ENCODE peak calls at places on chromosome 19, in eight cellular contexts. G is type B pancreatic cell; M is CD8-positive, alpha-beta T cell; F is AG09309; Z is uterus; A is AG04450; K is breast epithelium; I is kidney epithelial cell. W is an unnamed sample.

GRCh38 chr19:45958763-45959516 is 14.7 kb downstream of the NOVA2 start:
- DNase-seq in G (no peak), M (no peak), F (no peak), Z (no peak), A (no peak), K (no peak), I (no peak), W (no peak)

GRCh38 chr19:1384478-1385110 is 887 bp downstream of the NDUFS7 start:
- DNase-seq in G (no peak), M (no peak), F (no peak), Z (no peak), A (no peak), K (no peak), I (no peak), W (no peak)

GRCh38 chr19:35013047-35013819 is 13.1 kb downstream of the GRAMD1A start:
- DNase-seq in G (peak), M (peak), F (no peak), Z (peak), A (no peak), K (no peak), I (no peak), W (peak)

GRCh38 chr19:15265849-15266248 is 33.6 kb upstream of the EPHX3 start:
- DNase-seq in G (no peak), M (no peak), F (peak), Z (peak), A (peak), K (peak), I (peak), W (no peak)

GRCh38 chr19:55579766-55580621 is 654 bp downstream of the ZNF579 start:
- DNase-seq in G (no peak), M (no peak), F (no peak), Z (no peak), A (no peak), K (no peak), I (no peak), W (no peak)

GRCh38 chr19:440391-441212 is 20.2 kb downstream of the SHC2 start:
- DNase-seq in G (no peak), M (no peak), F (no peak), Z (no peak), A (no peak), K (no peak), I (no peak), W (no peak)

GRCh38 chr19:29873024-29873800 is 61.4 kb downstream of the CCNE1 start:
- DNase-seq in G (peak), M (peak), F (no peak), Z (peak), A (no peak), K (no peak), I (no peak), W (peak)

GRCh38 chr19:55255618-55256423 is 3.0 kb downstream of the PPP6R1 start:
- DNase-seq in G (no peak), M (peak), F (no peak), Z (no peak), A (no peak), K (no peak), I (no peak), W (no peak)

GRCh38 chr19:50008532-50008931 is 16.6 kb downstream of the VRK3 start:
- DNase-seq in G (no peak), M (no peak), F (no peak), Z (no peak), A (no peak), K (no peak), I (no peak), W (no peak)

GRCh38 chr19:16457195-16457953 is 14.4 kb downstream of the EPS15L1 start:
- DNase-seq in G (no peak), M (no peak), F (no peak), Z (peak), A (no peak), K (no peak), I (no peak), W (no peak)

GRCh38 chr19:1247747-1248453 is 483 bp upstream of the MIDN start:
- DNase-seq in G (no peak), M (peak), F (no peak), Z (peak), A (no peak), K (no peak), I (no peak), W (no peak)

GRCh38 chr19:38912600-38913514 is 871 bp upstream of the CCER2 start:
- DNase-seq in G (no peak), M (no peak), F (no peak), Z (no peak), A (no peak), K (no peak), I (no peak), W (no peak)

GRCh38 chr19:29119582-29119981 is 93.4 kb downstream of the UQCRFS1 start:
- DNase-seq in G (no peak), M (no peak), F (no peak), Z (no peak), A (no peak), K (no peak), I (no peak), W (no peak)

GRCh38 chr19:30116530-30116929 is 174.5 kb downstream of the URI1 start:
- DNase-seq in G (no peak), M (no peak), F (no peak), Z (no peak), A (no peak), K (no peak), I (no peak), W (no peak)

GRCh38 chr19:56222901-56223300 is 20.8 kb downstream of the ZSCAN5C start:
- DNase-seq in G (no peak), M (no peak), F (no peak), Z (no peak), A (no peak), K (no peak), I (no peak), W (no peak)

GRCh38 chr19:29013325-29013724 is 199.6 kb downstream of the UQCRFS1 start:
- DNase-seq in G (no peak), M (no peak), F (no peak), Z (no peak), A (no peak), K (no peak), I (no peak), W (no peak)

GRCh38 chr19:43525836-43526771 is 897 bp downstream of the ETHE1 start:
- DNase-seq in G (no peak), M (no peak), F (no peak), Z (no peak), A (no peak), K (no peak), I (no peak), W (no peak)

GRCh38 chr19:2494084-2494446 is 18.1 kb downstream of the GADD45B start:
- DNase-seq in G (no peak), M (no peak), F (no peak), Z (no peak), A (no peak), K (no peak), I (no peak), W (no peak)

GRCh38 chr19:8084152-8084551 is 31.6 kb downstream of the CCL25 start:
- DNase-seq in G (no peak), M (no peak), F (no peak), Z (no peak), A (no peak), K (no peak), I (no peak), W (no peak)

GRCh38 chr19:29628661-29629385 is 22.7 kb downstream of the POP4 start:
- DNase-seq in G (no peak), M (no peak), F (no peak), Z (no peak), A (no peak), K (no peak), I (no peak), W (no peak)

GRCh38 chr19:2719910-2720776 is 1.0 kb downstream of the DIRAS1 start:
- DNase-seq in G (no peak), M (no peak), F (no peak), Z (no peak), A (no peak), K (no peak), I (no peak), W (no peak)

GRCh38 chr19:46892252-46893179 is 31.7 kb downstream of the ARHGAP35 start:
- DNase-seq in G (no peak), M (no peak), F (no peak), Z (no peak), A (no peak), K (no peak), I (no peak), W (no peak)

GRCh38 chr19:39164289-39164688 is 32.5 kb upstream of the NCCRP1 start:
- DNase-seq in G (no peak), M (no peak), F (no peak), Z (no peak), A (no peak), K (no peak), I (no peak), W (no peak)

GRCh38 chr19:47886010-47886559 is at the start of gene SULT2A1:
- DNase-seq in G (no peak), M (no peak), F (no peak), Z (no peak), A (no peak), K (no peak), I (no peak), W (no peak)

GRCh38 chr19:23823952-23824389 is 65.3 kb upstream of the ZNF681 start:
- DNase-seq in G (no peak), M (no peak), F (no peak), Z (no peak), A (no peak), K (no peak), I (no peak), W (no peak)

GRCh38 chr19:35722897-35723296 is 5.1 kb downstream of the KMT2B start:
- DNase-seq in G (no peak), M (no peak), F (no peak), Z (no peak), A (no peak), K (no peak), I (no peak), W (no peak)

GRCh38 chr19:16001481-16002312 is 52.9 kb downstream of the OR10H4 start:
- DNase-seq in G (peak), M (no peak), F (no peak), Z (no peak), A (peak), K (no peak), I (peak), W (no peak)

GRCh38 chr19:47503823-47504145 is 11.1 kb downstream of the NAPA start:
- DNase-seq in G (no peak), M (no peak), F (no peak), Z (no peak), A (no peak), K (no peak), I (no peak), W (no peak)

GRCh38 chr19:38657633-38658222 is 10.3 kb downstream of the ACTN4 start:
- DNase-seq in G (no peak), M (no peak), F (peak), Z (no peak), A (no peak), K (no peak), I (peak), W (no peak)

GRCh38 chr19:48989701-48990291 is 3.3 kb downstream of the GYS1 start:
- DNase-seq in G (no peak), M (no peak), F (no peak), Z (no peak), A (no peak), K (no peak), I (no peak), W (no peak)

GRCh38 chr19:31496076-31496475 is 146.8 kb upstream of the TSHZ3 start:
- DNase-seq in G (no peak), M (no peak), F (no peak), Z (no peak), A (no peak), K (no peak), I (no peak), W (peak)

GRCh38 chr19:18866800-18867123 is 29.2 kb downstream of the CERS1 start:
- DNase-seq in G (no peak), M (no peak), F (no peak), Z (no peak), A (no peak), K (no peak), I (no peak), W (no peak)
- TF ChIP-seq CTCF in G (peak), M (peak), F (no peak), Z (no peak), A (no peak), K (no peak), I (no peak), W (no peak)

GRCh38 chr19:10228393-10228792 is 2.7 kb downstream of the S1PR2 start:
- DNase-seq in G (no peak), M (no peak), F (no peak), Z (no peak), A (no peak), K (no peak), I (no peak), W (no peak)

GRCh38 chr19:10230904-10231623 is at the start of gene S1PR2:
- DNase-seq in G (peak), M (peak), F (no peak), Z (peak), A (peak), K (peak), I (no peak), W (peak)

GRCh38 chr19:10231624-10232228 is 595 bp upstream of the S1PR2 start:
- DNase-seq in G (no peak), M (no peak), F (no peak), Z (no peak), A (no peak), K (no peak), I (no peak), W (no peak)

GRCh38 chr19:10228925-10229324 is 2.2 kb downstream of the S1PR2 start:
- DNase-seq in G (no peak), M (peak), F (no peak), Z (peak), A (no peak), K (no peak), I (no peak), W (no peak)

GRCh38 chr19:10230155-10230903 is 802 bp downstream of the S1PR2 start:
- DNase-seq in G (peak), M (peak), F (no peak), Z (peak), A (no peak), K (no peak), I (no peak), W (peak)
- TF ChIP-seq CTCF in G (peak), M (no peak), F (no peak), Z (peak), A (peak), K (no peak), I (peak), W (no peak)

GRCh38 chr19:57807541-57807940 is 7.2 kb downstream of the ZNF552 start:
- DNase-seq in G (no peak), M (no peak), F (no peak), Z (no peak), A (no peak), K (no peak), I (no peak), W (no peak)

GRCh38 chr19:57803265-57803593 is 11.5 kb downstream of the ZNF552 start:
- DNase-seq in G (no peak), M (no peak), F (no peak), Z (no peak), A (no peak), K (no peak), I (no peak), W (no peak)

GRCh38 chr19:57800696-57801095 is 14.0 kb downstream of the ZNF552 start:
- DNase-seq in G (no peak), M (no peak), F (no peak), Z (no peak), A (no peak), K (no peak), I (no peak), W (no peak)

GRCh38 chr19:57803594-57804325 is 11.0 kb downstream of the ZNF552 start:
- DNase-seq in G (peak), M (no peak), F (peak), Z (no peak), A (peak), K (no peak), I (peak), W (no peak)

DNA sequence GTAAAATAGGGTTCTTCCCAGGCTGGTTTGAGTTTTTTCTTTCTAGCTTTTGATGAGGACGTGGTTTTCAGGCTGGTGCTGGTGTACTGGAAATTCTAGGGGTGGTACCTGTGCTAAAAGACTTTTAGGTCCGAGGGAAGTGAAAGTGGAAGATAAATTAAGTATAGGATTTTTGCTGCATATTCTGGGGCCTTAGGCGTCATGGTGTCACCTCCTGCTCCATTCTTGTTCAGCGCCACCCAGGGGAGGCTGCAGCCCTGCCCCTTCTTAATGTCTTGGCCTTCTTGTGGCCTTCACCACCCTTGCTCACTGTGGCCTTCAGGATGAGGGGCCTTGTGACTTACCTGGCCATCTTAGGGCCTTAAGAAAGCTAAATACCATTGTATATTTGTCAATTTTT is 12.4 kb downstream of the ZNF552 start:
- DNase-seq in G (no peak), M (no peak), F (no peak), Z (no peak), A (no peak), K (no peak), I (no peak), W (no peak)
- TF ChIP-seq CTCF in G (no peak), M (no peak), F (no peak), Z (no peak), A (no peak), K (no peak), I (no peak), W (no peak)

GRCh38 chr19:10653732-10654609 is at the start of gene ILF3:
- DNase-seq in G (peak), M (peak), F (peak), Z (peak), A (peak), K (peak), I (peak), W (peak)

GRCh38 chr19:10654610-10655456 is 687 bp downstream of the ILF3 start:
- DNase-seq in G (peak), M (peak), F (no peak), Z (peak), A (no peak), K (no peak), I (no peak), W (peak)

GRCh38 chr19:10653482-10653731 is 739 bp upstream of the ILF3 start:
- DNase-seq in G (no peak), M (no peak), F (no peak), Z (no peak), A (no peak), K (no peak), I (no peak), W (no peak)

GRCh38 chr19:10651821-10652220 is 2.3 kb upstream of the ILF3 start:
- DNase-seq in G (no peak), M (no peak), F (no peak), Z (no peak), A (no peak), K (no peak), I (no peak), W (no peak)

GRCh38 chr19:10655457-10656312 is 1.5 kb downstream of the ILF3 start:
- DNase-seq in G (no peak), M (no peak), F (no peak), Z (no peak), A (no peak), K (no peak), I (no peak), W (no peak)
- TF ChIP-seq CTCF in G (no peak), M (no peak), F (peak), Z (no peak), A (no peak), K (no peak), I (peak), W (no peak)

GRCh38 chr19:12656899-12657571 is 9.5 kb downstream of the MAN2B1 start:
- DNase-seq in G (no peak), M (no peak), F (no peak), Z (no peak), A (no peak), K (no peak), I (no peak), W (no peak)

GRCh38 chr19:12652219-12652618 is 14.3 kb downstream of the MAN2B1 start:
- DNase-seq in G (no peak), M (no peak), F (no peak), Z (no peak), A (no peak), K (no peak), I (no peak), W (no peak)

GRCh38 chr19:12655546-12655945 is 11.0 kb downstream of the MAN2B1 start:
- DNase-seq in G (no peak), M (no peak), F (no peak), Z (no peak), A (no peak), K (no peak), I (no peak), W (no peak)

GRCh38 chr19:12660980-12661379 is 5.6 kb downstream of the MAN2B1 start:
- DNase-seq in G (no peak), M (no peak), F (no peak), Z (no peak), A (no peak), K (no peak), I (no peak), W (no peak)

GRCh38 chr19:12657966-12658365 is 8.6 kb downstream of the MAN2B1 start:
- DNase-seq in G (no peak), M (no peak), F (no peak), Z (no peak), A (no peak), K (no peak), I (no peak), W (no peak)
- TF ChIP-seq CTCF in G (no peak), M (no peak), F (no peak), Z (no peak), A (peak), K (no peak), I (no peak), W (no peak)

DNA sequence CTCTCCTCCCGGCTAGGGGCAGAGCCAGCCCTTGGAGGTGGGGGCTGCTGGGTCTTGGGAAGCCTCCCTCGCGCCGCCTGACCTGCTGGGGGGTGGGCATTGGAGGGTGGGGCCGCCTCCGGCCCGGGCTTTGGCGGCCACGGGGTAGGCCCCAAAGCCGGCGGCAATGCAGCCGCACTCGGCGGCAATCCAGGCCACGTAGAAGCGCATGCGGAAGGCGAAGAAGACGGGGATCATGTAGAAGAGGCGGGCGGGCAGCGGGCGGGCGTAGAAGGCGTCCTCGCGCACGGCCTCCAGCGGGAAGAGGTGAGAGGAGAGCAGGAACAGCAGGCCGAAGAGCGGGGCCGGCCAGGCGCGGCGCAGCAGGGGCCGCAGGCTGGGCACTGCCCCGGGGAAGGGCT is 7.7 kb upstream of the TMC4 start:
- DNase-seq in G (no peak), M (no peak), F (no peak), Z (no peak), A (no peak), K (no peak), I (no peak), W (no peak)
- TF ChIP-seq CTCF in G (no peak), M (no peak), F (no peak), Z (no peak), A (no peak), K (no peak), I (no peak), W (no peak)

GRCh38 chr19:58229255-58229639 is 533 bp downstream of the ZNF544 start:
- DNase-seq in G (no peak), M (no peak), F (no peak), Z (no peak), A (no peak), K (no peak), I (no peak), W (no peak)

GRCh38 chr19:58227964-58228583 is 640 bp upstream of the ZNF544 start:
- DNase-seq in G (peak), M (no peak), F (no peak), Z (no peak), A (no peak), K (no peak), I (no peak), W (peak)

GRCh38 chr19:58228584-58229254 is at the start of gene ZNF544:
- DNase-seq in G (peak), M (peak), F (peak), Z (peak), A (peak), K (peak), I (peak), W (peak)
- TF ChIP-seq CTCF in G (peak), M (no peak), F (peak), Z (peak), A (peak), K (no peak), I (peak), W (peak)

GRCh38 chr19:4045597-4046361 is 20.9 kb downstream of the ZBTB7A start:
- DNase-seq in G (no peak), M (no peak), F (no peak), Z (no peak), A (no peak), K (no peak), I (no peak), W (no peak)
- TF ChIP-seq CTCF in G (no peak), M (no peak), F (no peak), Z (no peak), A (no peak), K (no peak), I (no peak), W (no peak)